ENCODE peak calls at places on chromosome 3, in seven cellular contexts. R is pancreas; U is epithelial cell of esophagus; Q is neural progenitor cell; B is heart right ventricle; Y is CD8-positive, alpha-beta T cell; V is HL-60. W is an unnamed sample.

GRCh38 chr3:154345422-154346122 is 21.3 kb upstream of the DHX36 start:
- DNase-seq in B (no peak), R (no peak), Y (no peak), V (no peak), U (no peak), Q (no peak), W (no peak)

GRCh38 chr3:66350601-66351000 is 129.8 kb downstream of the SLC25A26 start:
- DNase-seq in Q (no peak), Y (no peak), U (no peak), R (no peak), V (no peak), B (no peak), W (no peak)

GRCh38 chr3:101963902-101964362 is 114.6 kb downstream of the NFKBIZ start:
- DNase-seq in Q (no peak), V (no peak), B (no peak), U (peak), R (no peak), Y (no peak), W (peak)

GRCh38 chr3:39255503-39256325 is 24.1 kb downstream of the CX3CR1 start:
- DNase-seq in U (peak), R (no peak), Q (no peak), B (no peak), Y (no peak), V (peak), W (no peak)

GRCh38 chr3:18035641-18036466 is 293.4 kb upstream of the TBC1D5 start:
- DNase-seq in Y (no peak), V (no peak), Q (no peak), B (no peak), R (no peak), U (peak), W (no peak)

GRCh38 chr3:55984631-55985030 is 483.6 kb downstream of the ERC2 start:
- DNase-seq in V (no peak), R (no peak), U (no peak), Y (no peak), B (no peak), Q (no peak), W (no peak)

GRCh38 chr3:54756330-54756731 is 171.5 kb downstream of the LRTM1 start:
- DNase-seq in Y (no peak), U (no peak), B (no peak), Q (no peak), R (no peak), V (no peak), W (peak)

GRCh38 chr3:187809979-187810568 is 64.8 kb upstream of the BCL6 start:
- DNase-seq in B (no peak), R (no peak), V (no peak), U (peak), Y (no peak), Q (no peak), W (no peak)

GRCh38 chr3:171980578-171981270 is 58.7 kb upstream of the FNDC3B start:
- DNase-seq in Y (no peak), U (no peak), Q (no peak), R (no peak), B (no peak), V (peak), W (no peak)

GRCh38 chr3:59185586-59186381 is 136.0 kb upstream of the CFAP20DC start:
- DNase-seq in B (no peak), R (no peak), Y (no peak), V (no peak), Q (no peak), U (peak), W (no peak)

GRCh38 chr3:155664922-155665695 is 79.8 kb downstream of the PLCH1 start:
- DNase-seq in B (peak), Q (peak), Y (no peak), U (peak), R (no peak), V (peak), W (peak)

GRCh38 chr3:10373686-10374261 is 52.9 kb upstream of the SEC13 start:
- DNase-seq in V (no peak), B (no peak), R (no peak), Y (no peak), U (peak), Q (no peak), W (no peak)

GRCh38 chr3:14810795-14811661 is 7.7 kb upstream of the FGD5 start:
- DNase-seq in Y (no peak), B (peak), U (no peak), R (no peak), V (no peak), Q (peak), W (no peak)

GRCh38 chr3:14812196-14812785 is 6.5 kb upstream of the FGD5 start:
- DNase-seq in V (no peak), Q (no peak), R (no peak), U (no peak), B (no peak), Y (no peak), W (no peak)

GRCh38 chr3:14811733-14812132 is 7.0 kb upstream of the FGD5 start:
- DNase-seq in V (no peak), U (no peak), Y (no peak), Q (no peak), R (no peak), B (no peak), W (no peak)

GRCh38 chr3:14808502-14809266 is 10.1 kb upstream of the FGD5 start:
- DNase-seq in U (no peak), B (no peak), R (no peak), Q (no peak), V (no peak), Y (no peak), W (no peak)

GRCh38 chr3:14810070-14810732 is 8.6 kb upstream of the FGD5 start:
- DNase-seq in R (no peak), Y (no peak), V (no peak), Q (peak), U (peak), B (peak), W (no peak)
- H3K4me3 ChIP-seq in R (no peak), Y (no peak), V (no peak), Q (peak), U (no peak), B (peak), W (no peak)

GRCh38 chr3:124043023-124043422 is 51.1 kb upstream of the ROPN1 start:
- DNase-seq in V (no peak), R (no peak), U (no peak), Q (no peak), Y (no peak), B (no peak), W (no peak)

GRCh38 chr3:124049203-124049748 is 57.4 kb upstream of the ROPN1 start:
- DNase-seq in V (no peak), Q (no peak), R (no peak), U (no peak), B (no peak), Y (no peak), W (no peak)

GRCh38 chr3:124041553-124041952 is 49.6 kb upstream of the ROPN1 start:
- DNase-seq in Y (no peak), R (no peak), Q (no peak), V (no peak), U (no peak), B (no peak), W (no peak)

GRCh38 chr3:124044961-124045360 is 53.0 kb upstream of the ROPN1 start:
- DNase-seq in Y (no peak), R (no peak), Q (no peak), B (no peak), U (no peak), V (no peak), W (no peak)
- TF ChIP-seq CTCF in Y (no peak), R (no peak), Q (no peak), B (no peak), U (no peak), V (no peak), W (no peak)

DNA sequence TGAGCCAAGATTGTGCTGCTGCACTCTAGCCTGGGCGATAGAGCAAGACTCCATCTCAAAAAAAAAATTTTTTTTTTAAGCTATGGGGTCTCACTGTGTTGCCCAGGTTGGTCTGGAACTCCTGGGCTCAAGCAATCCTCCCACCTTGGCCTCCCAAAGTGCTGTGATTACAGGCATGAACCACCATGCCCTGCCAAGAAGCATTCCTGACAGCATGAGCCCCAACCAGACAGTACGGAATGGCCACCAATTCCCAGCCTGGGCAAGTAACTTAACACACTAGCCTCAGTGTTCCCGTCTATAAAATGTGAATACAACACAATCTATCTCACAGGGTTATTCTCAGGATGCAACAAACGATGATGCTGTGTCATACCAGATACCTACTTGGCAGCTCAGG is 2.1 kb downstream of the TKT start:
- DNase-seq in Q (no peak), B (no peak), Y (no peak), V (no peak), R (no peak), U (no peak), W (no peak)
- H3K4me3 ChIP-seq in Q (peak), B (peak), Y (peak), V (peak), R (peak), U (peak), W (peak)

GRCh38 chr3:44712455-44713075 is at the start of gene ZNF502:
- DNase-seq in U (peak), R (peak), Y (peak), Q (peak), B (peak), V (peak), W (peak)
- TF ChIP-seq CTCF in U (peak), R (peak), Y (peak), Q (peak), B (peak), V (no peak), W (peak)

GRCh38 chr3:112298781-112299180 is 4.8 kb upstream of the SLC9C1 start:
- DNase-seq in V (no peak), Y (no peak), B (no peak), R (no peak), Q (no peak), U (no peak), W (no peak)

GRCh38 chr3:112302881-112303761 is 9.1 kb upstream of the SLC9C1 start:
- DNase-seq in B (no peak), V (no peak), Q (peak), U (no peak), Y (no peak), R (peak), W (no peak)

GRCh38 chr3:112304611-112305010 is 10.6 kb upstream of the SLC9C1 start:
- DNase-seq in B (no peak), U (no peak), V (no peak), Y (no peak), Q (peak), R (no peak), W (no peak)

GRCh38 chr3:112303811-112304325 is 9.9 kb upstream of the SLC9C1 start:
- DNase-seq in Q (peak), R (no peak), U (peak), V (peak), Y (peak), B (no peak), W (no peak)

GRCh38 chr3:112302061-112302830 is 8.2 kb upstream of the SLC9C1 start:
- DNase-seq in B (no peak), V (no peak), R (no peak), Y (no peak), Q (peak), U (no peak), W (no peak)
- H3K4me3 ChIP-seq in B (no peak), V (no peak), R (no peak), Y (no peak), Q (peak), U (no peak), W (no peak)

GRCh38 chr3:1987983-1988382 is 110.7 kb upstream of the CNTN4 start:
- DNase-seq in U (no peak), Q (peak), Y (no peak), B (no peak), V (no peak), R (no peak), W (no peak)
- TF ChIP-seq CTCF in U (peak), Q (peak), Y (no peak), B (peak), V (no peak), R (no peak), W (no peak)

GRCh38 chr3:42709621-42710020 is 7.0 kb upstream of the HHATL start:
- DNase-seq in U (no peak), R (no peak), V (no peak), B (no peak), Y (no peak), Q (no peak), W (no peak)

GRCh38 chr3:42705962-42706585 is 3.5 kb upstream of the HHATL start:
- DNase-seq in B (no peak), R (no peak), Q (no peak), U (no peak), V (no peak), Y (no peak), W (no peak)

GRCh38 chr3:42708611-42709151 is 6.1 kb upstream of the HHATL start:
- DNase-seq in R (no peak), B (no peak), Q (no peak), V (no peak), U (no peak), Y (no peak), W (no peak)

GRCh38 chr3:42706721-42707619 is 4.4 kb upstream of the HHATL start:
- DNase-seq in V (no peak), Q (no peak), Y (no peak), U (no peak), R (no peak), B (no peak), W (no peak)

DNA sequence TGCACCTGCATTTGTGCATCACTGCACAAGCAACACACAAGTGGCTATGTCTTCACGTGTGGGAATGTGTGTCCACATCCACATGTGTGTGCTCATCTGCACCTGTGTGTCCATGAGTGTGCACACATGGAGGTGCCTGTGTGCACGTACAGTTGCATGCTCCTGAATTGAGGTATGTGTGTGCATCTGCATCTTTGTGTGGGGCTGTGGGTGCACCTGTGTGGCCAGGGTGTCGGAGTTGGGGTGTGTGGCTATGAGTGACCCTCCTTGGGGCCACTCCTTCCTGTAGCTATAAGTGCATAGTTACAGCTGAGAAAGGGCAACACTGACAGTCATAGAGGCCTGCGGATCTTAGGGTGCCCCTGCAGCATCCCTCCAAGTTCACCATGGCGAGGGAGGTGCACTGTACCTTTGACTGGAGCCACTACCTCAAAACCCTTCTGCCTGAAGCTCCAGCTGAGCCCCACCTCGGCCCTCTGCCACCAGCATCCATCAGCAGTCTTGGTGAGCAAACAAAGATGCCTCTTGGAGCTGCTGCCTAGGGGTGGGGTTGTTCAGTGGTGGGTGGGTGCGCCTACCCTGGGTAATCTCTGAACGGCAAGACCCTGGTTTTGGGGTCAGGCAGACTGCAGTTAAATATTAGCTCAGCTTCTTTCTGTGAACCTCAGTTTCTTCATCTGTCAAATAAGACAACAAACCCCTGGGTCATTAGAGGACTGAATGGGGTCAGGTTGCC is 5.2 kb upstream of the HHATL start:
- DNase-seq in V (no peak), B (no peak), R (no peak), Y (no peak), Q (no peak), U (no peak), W (no peak)
- H3K4me3 ChIP-seq in V (no peak), B (no peak), R (no peak), Y (no peak), Q (no peak), U (no peak), W (no peak)

GRCh38 chr3:134654031-134654430 is 3.2 kb upstream of the KY start:
- DNase-seq in V (no peak), R (no peak), B (no peak), Q (no peak), U (no peak), Y (no peak), W (no peak)
- TF ChIP-seq CTCF in V (no peak), R (no peak), B (no peak), Q (no peak), U (no peak), Y (no peak), W (no peak)

DNA sequence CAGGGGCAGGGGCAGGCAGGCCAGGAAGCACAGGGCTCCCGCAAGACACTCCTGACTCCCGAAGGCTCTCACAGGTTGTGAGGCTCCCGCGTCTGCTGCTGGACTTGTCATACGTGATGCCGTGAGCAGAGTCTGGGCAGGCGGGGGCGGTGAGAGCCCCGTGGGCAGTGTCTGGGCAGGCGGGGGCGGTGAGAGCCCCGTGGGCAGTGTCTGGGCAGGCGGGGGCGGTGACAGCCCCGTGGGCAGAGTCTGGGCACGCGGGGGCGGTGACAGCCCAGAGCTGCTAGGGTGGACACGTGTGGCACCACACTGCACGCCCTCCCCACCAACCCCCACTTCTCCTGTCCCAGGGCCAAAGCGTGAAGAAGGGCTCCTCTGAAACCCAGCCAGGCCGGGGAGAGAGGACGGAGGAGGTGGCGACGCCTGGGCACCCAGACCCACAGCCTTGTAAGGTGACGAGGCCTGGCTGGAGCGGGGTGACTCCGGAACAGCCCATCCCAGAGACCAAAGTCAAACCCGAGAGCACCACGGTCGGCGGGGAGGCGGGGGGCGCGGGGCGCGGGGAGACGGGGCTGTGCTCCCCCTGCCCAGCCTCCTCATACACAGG is 35.0 kb downstream of the TNK2 start:
- DNase-seq in U (no peak), Q (no peak), Y (no peak), V (no peak), B (no peak), R (peak), W (no peak)
- H3K4me3 ChIP-seq in U (no peak), Q (no peak), Y (no peak), V (no peak), B (no peak), R (no peak), W (no peak)

GRCh38 chr3:84960994-84961393 is 2.2 kb downstream of the CADM2 start:
- DNase-seq in U (no peak), R (no peak), B (no peak), V (no peak), Q (peak), Y (no peak), W (no peak)

GRCh38 chr3:84960581-84960980 is 1.8 kb downstream of the CADM2 start:
- DNase-seq in R (no peak), B (no peak), U (no peak), Q (peak), V (no peak), Y (no peak), W (no peak)

GRCh38 chr3:84959470-84960380 is 936 bp downstream of the CADM2 start:
- DNase-seq in R (peak), Y (no peak), B (no peak), Q (peak), V (no peak), U (no peak), W (no peak)

GRCh38 chr3:84961492-84962255 is 2.9 kb downstream of the CADM2 start:
- DNase-seq in V (no peak), Y (no peak), U (no peak), R (no peak), Q (peak), B (no peak), W (no peak)

DNA sequence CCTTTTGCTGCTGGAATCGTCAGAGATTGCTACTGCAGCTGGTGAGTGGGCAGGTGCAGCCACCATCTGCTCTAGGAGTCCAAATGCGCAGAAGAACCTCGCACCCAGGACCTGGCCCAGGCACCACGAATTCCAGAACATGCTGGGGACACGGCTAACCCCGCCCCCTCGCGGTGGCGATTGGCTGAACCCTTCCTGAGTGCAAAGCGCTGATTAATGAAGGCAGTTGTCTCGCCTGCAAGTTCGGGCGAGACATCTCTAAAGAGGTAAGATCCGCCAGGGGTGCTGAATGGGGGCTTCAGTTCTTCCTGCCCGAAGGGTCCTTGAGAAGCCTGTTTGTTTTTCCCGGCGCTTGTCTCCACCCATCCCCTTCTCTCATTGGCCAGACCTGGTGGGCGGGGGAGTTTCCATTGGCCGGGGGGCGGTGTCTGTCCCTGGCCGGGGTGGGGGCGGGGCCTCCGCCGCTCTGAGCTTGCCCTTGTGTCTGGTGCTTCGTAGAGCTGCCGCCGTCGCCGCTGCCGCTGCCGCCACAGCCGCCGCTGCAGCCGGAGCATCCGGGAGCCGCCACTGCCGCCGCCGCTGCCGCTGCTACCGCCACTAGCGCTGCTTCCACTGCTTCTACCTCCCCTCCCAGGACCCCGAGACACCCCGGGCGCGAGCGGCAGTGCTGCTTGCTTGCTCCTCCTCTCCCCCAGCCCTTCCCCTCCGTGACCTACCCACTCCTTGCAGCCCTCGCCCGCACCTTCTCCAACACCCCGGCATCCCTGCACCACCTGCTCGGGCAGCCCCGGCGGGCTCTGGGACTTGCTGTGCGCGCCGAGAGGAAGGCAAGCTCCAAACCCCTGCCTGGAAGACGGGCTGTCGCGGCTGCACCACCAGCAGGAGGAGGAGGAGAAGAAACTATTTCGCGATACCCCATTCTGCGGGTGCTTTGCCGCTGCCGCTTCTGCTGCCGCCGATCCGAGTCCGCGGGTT is at the start of gene CADM2:
- DNase-seq in B (peak), U (peak), V (peak), Q (peak), Y (peak), R (peak), W (peak)
- TF ChIP-seq CTCF in B (peak), U (peak), V (no peak), Q (peak), Y (no peak), R (no peak), W (no peak)